ENCODE peak calls at places on chromosome 21, in seven cellular contexts. R, A, L, Y, S, W and Q are unnamed samples.
A peak's percentile ranks its signal among the peaks of the same experiment; 100 is the strongest.

GRCh38 chr21:42495765-42496119 is 282 bp downstream of the RSPH1 start:
- DNase-seq in A (peak; percentile 19), R (no peak), Y (no peak), W (no peak), L (no peak), S (peak; percentile 39), Q (peak; percentile 30)

GRCh38 chr21:33402011-33402979 is 918 bp upstream of the IFNGR2 start:
- DNase-seq in Y (peak; percentile 74), A (peak; percentile 75), W (peak; percentile 59), R (peak; percentile 84), S (peak; percentile 60), L (peak; percentile 81), Q (peak; percentile 75)

GRCh38 chr21:14875186-14875585 is 189.6 kb downstream of the NRIP1 start:
- DNase-seq in L (no peak), S (no peak), Y (no peak), A (no peak), W (no peak), R (no peak), Q (no peak)

GRCh38 chr21:26389971-26390641 is 183.0 kb downstream of the CYYR1 start:
- DNase-seq in Y (no peak), R (no peak), A (peak; percentile 90), S (peak; percentile 4), L (peak; percentile 84), W (no peak), Q (no peak)

GRCh38 chr21:45607922-45608295 is 35.6 kb upstream of the PCBP3 start:
- DNase-seq in L (no peak), Y (no peak), W (no peak), R (no peak), S (no peak), A (no peak), Q (no peak)

GRCh38 chr21:36483095-36483494 is 3.2 kb upstream of the CLDN14 start:
- DNase-seq in L (no peak), S (no peak), A (no peak), W (no peak), R (no peak), Y (no peak), Q (no peak)

GRCh38 chr21:34732388-34732821 is 63.6 kb downstream of the CLIC6 start:
- DNase-seq in Y (no peak), W (no peak), A (no peak), R (no peak), S (no peak), L (no peak), Q (no peak)

GRCh38 chr21:31580866-31581276 is 78.6 kb upstream of the SOD1 start:
- DNase-seq in W (peak; percentile 67), R (no peak), S (peak; percentile 84), L (peak; percentile 75), Y (peak; percentile 72), A (peak; percentile 58), Q (peak; percentile 88)

GRCh38 chr21:45209046-45209445 is 78.6 kb downstream of the POFUT2 start:
- DNase-seq in L (peak; percentile 52), R (no peak), Y (no peak), S (peak; percentile 44), A (peak; percentile 88), W (no peak), Q (no peak)

GRCh38 chr21:17782051-17782450 is 37.1 kb downstream of the C21orf91 start:
- DNase-seq in L (no peak), W (no peak), R (no peak), A (no peak), Y (no peak), S (no peak), Q (no peak)

GRCh38 chr21:38766987-38767722 is 38.6 kb upstream of the ETS2 start:
- DNase-seq in A (no peak), Y (no peak), R (no peak), W (no peak), L (no peak), S (no peak), Q (no peak)

GRCh38 chr21:45618846-45619485 is 24.6 kb upstream of the PCBP3 start:
- DNase-seq in W (no peak), Y (no peak), S (no peak), A (peak; percentile 17), L (peak; percentile 52), R (peak; percentile 53), Q (no peak)

GRCh38 chr21:45537746-45538291 is 4.4 kb downstream of the SLC19A1 start:
- DNase-seq in R (no peak), A (no peak), L (no peak), S (no peak), Y (peak; percentile 8), W (peak; percentile 10), Q (no peak)

GRCh38 chr21:41559658-41560599 is 52.0 kb upstream of the TMPRSS2 start:
- DNase-seq in R (no peak), S (peak; percentile 8), A (peak; percentile 71), W (no peak), Y (no peak), L (peak; percentile 68), Q (no peak)

GRCh38 chr21:35059742-35060141 is 10.6 kb upstream of the RUNX1 start:
- DNase-seq in L (peak; percentile 58), W (no peak), A (peak; percentile 43), S (no peak), R (no peak), Y (no peak), Q (no peak)

GRCh38 chr21:30430170-30430655 is at the start of gene KRTAP13-4:
- DNase-seq in A (no peak), Y (no peak), R (no peak), W (no peak), L (no peak), S (no peak), Q (no peak)

GRCh38 chr21:38804617-38805281 is 980 bp upstream of the ETS2 start:
- DNase-seq in Y (peak; percentile 78), L (peak; percentile 78), A (no peak), S (peak; percentile 75), R (no peak), W (peak; percentile 74), Q (peak; percentile 74)

GRCh38 chr21:45308211-45309068 is 20.7 kb upstream of the POFUT2 start:
- DNase-seq in S (peak; percentile 59), R (no peak), L (peak; percentile 56), Y (peak; percentile 59), A (peak; percentile 50), W (peak; percentile 26), Q (no peak)

GRCh38 chr21:32317726-32318125 is 19.1 kb downstream of the MRAP start:
- DNase-seq in W (no peak), Y (no peak), S (no peak), R (no peak), L (no peak), A (no peak), Q (no peak)

GRCh38 chr21:37072239-37072987 is 458 bp downstream of the PIGP start:
- DNase-seq in L (peak; percentile 95), R (no peak), W (peak; percentile 82), A (peak; percentile 77), Y (peak; percentile 86), S (peak; percentile 74), Q (peak; percentile 90)

GRCh38 chr21:34345091-34345871 is 18.5 kb upstream of the KCNE2 start:
- DNase-seq in Y (no peak), L (peak; percentile 46), S (no peak), A (peak; percentile 27), W (no peak), R (no peak), Q (peak; percentile 11)

GRCh38 chr21:29481641-29482040 is 182.9 kb downstream of the BACH1 start:
- DNase-seq in Y (no peak), R (no peak), A (peak; percentile 9), L (peak; percentile 64), S (no peak), W (no peak), Q (no peak)

GRCh38 chr21:28833181-28833580 is 159.5 kb downstream of the LTN1 start:
- DNase-seq in W (no peak), L (no peak), Y (no peak), A (peak; percentile 22), S (no peak), R (peak; percentile 6), Q (no peak)

GRCh38 chr21:46410516-46410915 is 48.2 kb upstream of the DIP2A start:
- DNase-seq in Y (no peak), S (no peak), A (no peak), W (no peak), L (no peak), R (no peak), Q (no peak)

GRCh38 chr21:36059823-36060158 is 535 bp downstream of the SETD4 start:
- DNase-seq in W (peak; percentile 69), L (no peak), A (peak; percentile 53), R (no peak), Y (peak; percentile 46), S (no peak), Q (peak; percentile 73)